ENCODE peak calls at places on chromosome 4, in ten cellular contexts. F, C, K, B, L, O, H, M, W and Q are unnamed samples.
A peak's percentile ranks its signal among the peaks of the same experiment; 100 is the strongest.

GRCh38 chr4:114691865-114692264 is 93.3 kb downstream of the UGT8 start:
- DNase-seq in M (no peak), B (no peak), F (no peak), O (no peak), C (no peak), W (no peak), H (no peak), L (no peak), K (no peak), Q (no peak)

GRCh38 chr4:45831692-45832091 is 292.2 kb downstream of the GABRG1 start:
- DNase-seq in M (no peak), B (no peak), K (no peak), F (no peak), L (no peak), O (no peak), W (no peak), C (no peak), H (no peak), Q (no peak)

GRCh38 chr4:113675731-113676707 is 85.5 kb downstream of the CAMK2D start:
- DNase-seq in F (no peak), H (no peak), C (no peak), M (peak; percentile 42), B (no peak), K (no peak), O (no peak), L (no peak), W (no peak), Q (no peak)

GRCh38 chr4:140955528-140956094 is 177.7 kb downstream of the RNF150 start:
- DNase-seq in K (no peak), H (no peak), M (no peak), B (no peak), L (no peak), C (no peak), F (no peak), W (no peak), O (no peak), Q (no peak)

GRCh38 chr4:30789219-30789671 is 69.1 kb downstream of the PCDH7 start:
- DNase-seq in F (no peak), O (no peak), M (peak; percentile 37), H (peak; percentile 1), B (peak; percentile 75), C (no peak), W (no peak), L (no peak), K (no peak), Q (no peak)

GRCh38 chr4:174023641-174024040 is 259.8 kb downstream of the FBXO8 start:
- DNase-seq in C (peak; percentile 17), O (no peak), M (peak; percentile 5), W (no peak), H (no peak), L (no peak), K (no peak), B (no peak), F (no peak), Q (no peak)

GRCh38 chr4:38415682-38416081 is 248.3 kb upstream of the KLF3 start:
- DNase-seq in W (no peak), O (no peak), H (no peak), M (no peak), C (no peak), B (no peak), K (no peak), L (no peak), F (no peak), Q (no peak)

GRCh38 chr4:101081166-101081565 is 266.2 kb downstream of the PPP3CA start:
- DNase-seq in F (no peak), H (no peak), C (no peak), O (no peak), K (no peak), L (no peak), B (no peak), W (no peak), M (no peak), Q (no peak)

GRCh38 chr4:154807042-154807630 is 26.1 kb downstream of the RBM46 start:
- DNase-seq in F (no peak), B (peak; percentile 61), W (no peak), K (no peak), O (peak; percentile 59), H (peak; percentile 16), C (peak; percentile 15), M (peak; percentile 58), L (peak; percentile 28), Q (no peak)

GRCh38 chr4:177726111-177726510 is 283.9 kb upstream of the AGA start:
- DNase-seq in H (no peak), M (peak; percentile 67), B (no peak), O (peak; percentile 35), L (no peak), K (no peak), F (no peak), W (no peak), C (no peak), Q (no peak)

GRCh38 chr4:111519683-111520082 is 625.6 kb upstream of the FAM241A start:
- DNase-seq in K (no peak), C (no peak), H (no peak), O (no peak), W (no peak), M (no peak), L (no peak), B (no peak), F (no peak), Q (no peak)

GRCh38 chr4:159108124-159108523 is 5.2 kb downstream of the RAPGEF2 start:
- DNase-seq in B (no peak), W (no peak), K (no peak), C (no peak), L (no peak), F (no peak), H (no peak), M (no peak), O (no peak), Q (no peak)

GRCh38 chr4:172652369-172652768 is 516.2 kb upstream of the GALNT7 start:
- DNase-seq in H (no peak), B (no peak), L (no peak), K (no peak), O (no peak), W (no peak), C (no peak), M (no peak), F (no peak), Q (no peak)

GRCh38 chr4:1248262-1249147 is at the start of gene CTBP1:
- DNase-seq in K (peak; percentile 73), L (peak; percentile 19), H (peak; percentile 74), C (peak; percentile 68), M (peak; percentile 62), B (peak; percentile 76), O (peak; percentile 73), W (peak; percentile 88), F (peak; percentile 97), Q (peak; percentile 98)

GRCh38 chr4:145523117-145523516 is 41.5 kb downstream of the SMAD1 start:
- DNase-seq in B (no peak), L (no peak), F (no peak), C (no peak), W (no peak), O (no peak), M (peak; percentile 88), H (no peak), K (no peak), Q (no peak)

GRCh38 chr4:86498560-86499166 is 95.5 kb upstream of the PTPN13 start:
- DNase-seq in M (peak; percentile 60), W (no peak), K (no peak), L (peak; percentile 34), F (peak; percentile 7), O (peak; percentile 68), B (peak; percentile 78), H (peak; percentile 39), C (no peak), Q (no peak)

GRCh38 chr4:142040043-142040442 is 403.7 kb downstream of the IL15 start:
- DNase-seq in M (no peak), L (no peak), F (no peak), W (no peak), H (no peak), K (no peak), C (no peak), B (no peak), O (no peak), Q (no peak)

GRCh38 chr4:48109413-48110263 is 24.4 kb downstream of the TXK start:
- DNase-seq in B (peak; percentile 84), O (peak; percentile 70), W (no peak), L (no peak), H (peak; percentile 56), M (peak; percentile 71), K (no peak), C (no peak), F (no peak), Q (no peak)

GRCh38 chr4:139266583-139267257 is 13.3 kb downstream of the MGARP start:
- DNase-seq in O (peak; percentile 40), F (peak; percentile 75), K (peak; percentile 34), B (peak; percentile 59), L (no peak), M (peak; percentile 34), C (peak; percentile 62), H (peak; percentile 80), W (peak; percentile 39), Q (peak; percentile 30)

GRCh38 chr4:85725727-85726170 is 250.8 kb downstream of the ARHGAP24 start:
- DNase-seq in C (no peak), M (no peak), H (no peak), W (no peak), F (no peak), L (no peak), K (no peak), O (no peak), B (no peak), Q (no peak)

GRCh38 chr4:74456849-74457395 is 12.0 kb downstream of the AREG start:
- DNase-seq in O (no peak), W (no peak), M (peak; percentile 50), L (no peak), C (no peak), H (no peak), K (no peak), B (no peak), F (no peak), Q (no peak)

GRCh38 chr4:137611998-137612700 is 79.9 kb upstream of the PCDH18 start:
- DNase-seq in O (no peak), C (no peak), B (no peak), W (no peak), F (no peak), M (no peak), H (no peak), K (no peak), L (no peak), Q (no peak)

GRCh38 chr4:62225972-62226371 is 1025.8 kb downstream of the ADGRL3 start:
- DNase-seq in F (no peak), O (no peak), M (no peak), C (no peak), W (no peak), B (no peak), H (no peak), L (no peak), K (no peak), Q (no peak)